ENCODE peak calls at places on chromosomes 6 and 20, in ten cellular contexts. U is psoas muscle; I is activated B cell treated with CpG ODN at 0.5 μM for 24 hours; G is NCI-H1417; C is NCI-H460; M is NCI-H226; Y is T-helper 22 cell; F is hippocampal formation; N is heart right ventricle; Q is activated naive CD8-positive, alpha-beta T cell treated with anti-CD3 and anti-CD28 coated beads, Interleukin-2, amount 50 U/mL, for 24 hours. B is an unnamed sample.

GRCh38 chr6:79404677-79405076 is 132.6 kb downstream of the LCA5 start:
- DNase-seq in C (no peak), G (no peak), U (no peak), I (no peak), N (no peak), M (no peak), Y (no peak), F (no peak), Q (no peak), B (no peak)

GRCh38 chr6:106451419-106451818 is 90.9 kb downstream of the CRYBG1 start:
- DNase-seq in Q (no peak), U (no peak), M (peak), F (no peak), Y (no peak), G (no peak), C (no peak), N (no peak), I (no peak), B (no peak)

GRCh38 chr6:26416288-26416687 is 14.2 kb downstream of the BTN3A1 start:
- DNase-seq in C (no peak), Q (no peak), F (no peak), U (no peak), M (no peak), G (no peak), N (no peak), I (no peak), Y (no peak), B (no peak)

GRCh38 chr20:32110173-32110704 is 725 bp downstream of the TM9SF4 start:
- DNase-seq in I (no peak), F (no peak), C (no peak), G (no peak), U (no peak), M (no peak), N (no peak), Y (no peak), Q (no peak), B (no peak)

GRCh38 chr6:33066917-33067521 is 6.4 kb downstream of the HLA-DPA1 start:
- DNase-seq in C (no peak), N (no peak), I (no peak), U (no peak), Q (no peak), F (no peak), G (no peak), M (no peak), Y (no peak), B (no peak)

GRCh38 chr6:4256969-4257368 is 121.6 kb upstream of the ECI2 start:
- DNase-seq in N (no peak), Y (no peak), U (no peak), I (no peak), Q (no peak), M (peak), G (no peak), F (no peak), C (no peak), B (no peak)

GRCh38 chr6:44202332-44202971 is 14.3 kb upstream of the MYMX start:
- DNase-seq in Y (no peak), Q (no peak), U (no peak), M (no peak), N (no peak), G (no peak), C (no peak), F (no peak), I (no peak), B (no peak)

GRCh38 chr6:142810952-142811514 is 133.9 kb downstream of the HIVEP2 start:
- DNase-seq in U (no peak), I (no peak), F (no peak), N (no peak), M (no peak), Y (no peak), G (no peak), Q (no peak), C (no peak), B (no peak)

GRCh38 chr20:8621021-8621420 is 447.9 kb upstream of the PLCB4 start:
- DNase-seq in F (no peak), U (no peak), Y (no peak), G (no peak), C (no peak), N (no peak), M (no peak), Q (no peak), I (no peak), B (peak)

GRCh38 chr20:50575869-50576720 is 65.9 kb downstream of the PTPN1 start:
- DNase-seq in U (peak), M (no peak), F (peak), G (peak), N (peak), I (peak), C (peak), Y (peak), Q (peak), B (peak)

GRCh38 chr6:25889877-25890853 is 16.1 kb upstream of the SLC17A3 start:
- DNase-seq in M (peak), Q (no peak), F (peak), U (no peak), G (peak), Y (no peak), C (peak), I (no peak), N (no peak), B (peak)

GRCh38 chr20:9594284-9594875 is 80.0 kb downstream of the LAMP5 start:
- DNase-seq in U (no peak), N (no peak), Y (no peak), I (no peak), M (no peak), Q (no peak), C (no peak), F (no peak), G (no peak), B (no peak)

GRCh38 chr20:37020636-37021035 is 69.1 kb upstream of the SAMHD1 start:
- DNase-seq in F (no peak), Y (no peak), Q (no peak), G (no peak), N (no peak), C (no peak), U (no peak), I (no peak), M (no peak), B (no peak)

GRCh38 chr20:35120012-35120701 is 27.0 kb downstream of the EDEM2 start:
- DNase-seq in G (no peak), I (no peak), C (no peak), N (no peak), Q (no peak), Y (no peak), F (no peak), M (peak), U (no peak), B (no peak)

GRCh38 chr6:35730745-35731413 is 6.0 kb upstream of the ARMC12 start:
- DNase-seq in N (no peak), F (no peak), Q (no peak), Y (no peak), U (no peak), I (no peak), G (no peak), M (no peak), C (no peak), B (no peak)

GRCh38 chr6:89081129-89081422 is 525 bp downstream of the PNRC1 start:
- DNase-seq in F (no peak), M (peak), I (no peak), C (no peak), U (no peak), Y (peak), N (no peak), Q (no peak), G (no peak), B (no peak)

GRCh38 chr6:33061987-33062386 is 11.5 kb downstream of the HLA-DPA1 start:
- DNase-seq in I (no peak), N (no peak), F (no peak), M (no peak), U (no peak), Q (no peak), C (no peak), Y (no peak), G (no peak), B (no peak)

GRCh38 chr6:1103945-1104623 is 207.8 kb upstream of the FOXQ1 start:
- DNase-seq in U (no peak), N (no peak), G (no peak), Y (no peak), I (no peak), Q (no peak), C (no peak), F (no peak), M (no peak), B (no peak)

GRCh38 chr20:33624399-33624798 is 37.7 kb upstream of the C20orf144 start:
- DNase-seq in M (no peak), C (no peak), N (no peak), F (no peak), Q (no peak), I (no peak), U (no peak), Y (no peak), G (no peak), B (no peak)

GRCh38 chr6:11909696-11910132 is 102.4 kb upstream of the HIVEP1 start:
- DNase-seq in N (no peak), Y (no peak), G (no peak), M (peak), C (no peak), I (no peak), Q (no peak), U (no peak), F (no peak), B (no peak)

GRCh38 chr20:3811421-3812258 is 8.7 kb upstream of the AP5S1 start:
- DNase-seq in M (peak), Q (peak), F (peak), C (peak), Y (peak), U (peak), G (peak), I (peak), N (peak), B (no peak)

GRCh38 chr6:56292505-56293181 is 45.3 kb upstream of the COL21A1 start:
- DNase-seq in Q (no peak), G (peak), F (no peak), U (no peak), M (peak), I (no peak), Y (no peak), C (peak), N (no peak), B (peak)

GRCh38 chr6:53879608-53880007 is 84.8 kb downstream of the LRRC1 start:
- DNase-seq in Q (no peak), C (no peak), G (no peak), F (no peak), U (no peak), M (no peak), N (no peak), Y (no peak), I (no peak), B (no peak)

GRCh38 chr6:48318670-48319069 is 207.7 kb upstream of the PTCHD4 start:
- DNase-seq in Q (no peak), N (no peak), C (no peak), F (no peak), I (no peak), Y (no peak), U (peak), G (no peak), M (peak), B (no peak)

GRCh38 chr6:170344631-170345576 is 38.3 kb downstream of the FAM120B start:
- DNase-seq in Q (peak), M (peak), C (peak), F (no peak), I (no peak), G (no peak), U (no peak), Y (no peak), N (no peak), B (peak)

GRCh38 chr20:57650756-57651483 is 30.7 kb upstream of the ZBP1 start:
- DNase-seq in C (no peak), I (no peak), G (no peak), M (no peak), F (no peak), Y (no peak), Q (no peak), N (no peak), U (no peak), B (no peak)

GRCh38 chr6:46191961-46192360 is 21.2 kb upstream of the ENPP5 start:
- DNase-seq in M (peak), Y (no peak), G (no peak), N (no peak), U (no peak), Q (no peak), F (no peak), I (no peak), C (no peak), B (no peak)

GRCh38 chr6:25670208-25670607 is 18.2 kb downstream of the SCGN start:
- DNase-seq in Y (no peak), N (no peak), I (no peak), U (no peak), M (no peak), C (no peak), Q (no peak), G (peak), F (no peak), B (no peak)

GRCh38 chr6:6900566-6901204 is 207.1 kb upstream of the RREB1 start:
- DNase-seq in I (no peak), G (no peak), M (no peak), C (no peak), N (no peak), Q (no peak), U (no peak), F (no peak), Y (no peak), B (no peak)

GRCh38 chr6:117194978-117195377 is 70.4 kb upstream of the VGLL2 start:
- DNase-seq in N (no peak), F (no peak), I (no peak), U (no peak), Y (no peak), G (no peak), M (no peak), Q (no peak), C (no peak), B (no peak)

GRCh38 chr6:44738652-44739141 is 351.2 kb downstream of the CDC5L start:
- DNase-seq in Q (no peak), U (peak), N (no peak), M (peak), I (no peak), C (no peak), G (no peak), Y (no peak), F (no peak), B (no peak)

GRCh38 chr20:36825374-36826104 is 50.4 kb upstream of the TLDC2 start:
- DNase-seq in U (no peak), Y (no peak), M (no peak), F (no peak), I (no peak), G (peak), C (no peak), N (no peak), Q (no peak), B (no peak)

GRCh38 chr6:27605401-27606342 is 132.8 kb upstream of the ZNF184 start:
- DNase-seq in Q (peak), U (no peak), Y (no peak), F (no peak), N (no peak), G (no peak), C (peak), I (no peak), M (peak), B (peak)

GRCh38 chr6:16759181-16759645 is 2.0 kb downstream of the ATXN1 start:
- DNase-seq in M (no peak), N (no peak), U (no peak), C (no peak), I (no peak), Y (no peak), F (peak), Q (no peak), G (no peak), B (no peak)

GRCh38 chr6:99066041-99066440 is 118.3 kb upstream of the FBXL4 start:
- DNase-seq in C (no peak), Y (no peak), I (no peak), U (no peak), M (no peak), N (no peak), G (no peak), Q (no peak), F (no peak), B (no peak)

B was measured in HAP-1.